ENCODE peak calls at places on chromosomes 1 and 21, in eight cellular contexts. One of them, this sample, is unnamed.

GRCh38 chr1:145918992-145919939 is 749 bp upstream of the PEX11B start:
- DNase-seq in endodermal cell: peak; percentile 87
- DNase-seq in neuronal stem cell: peak; percentile 17
- DNase-seq in fibroblast of lung: peak; percentile 36
- DNase-seq in SK-N-SH: peak; percentile 73
- DNase-seq in DND-41: no peak
- DNase-seq in IMR-90: peak; percentile 53
- DNase-seq in mesendoderm: peak; percentile 63
- DNase-seq in this sample: peak; percentile 68

GRCh38 chr1:159556931-159557369 is 21.1 kb upstream of the OR10J5 start:
- DNase-seq in neuronal stem cell: no peak
- DNase-seq in IMR-90: no peak
- DNase-seq in mesendoderm: no peak
- DNase-seq in SK-N-SH: no peak
- DNase-seq in fibroblast of lung: no peak
- DNase-seq in DND-41: no peak
- DNase-seq in endodermal cell: peak; percentile 30
- DNase-seq in this sample: no peak

GRCh38 chr1:37989381-37989930 is 366 bp downstream of the SF3A3 start:
- DNase-seq in mesendoderm: peak; percentile 55
- DNase-seq in SK-N-SH: peak; percentile 47
- DNase-seq in neuronal stem cell: no peak
- DNase-seq in DND-41: peak; percentile 38
- DNase-seq in fibroblast of lung: peak; percentile 29
- DNase-seq in endodermal cell: peak; percentile 73
- DNase-seq in IMR-90: peak; percentile 23
- DNase-seq in this sample: no peak

GRCh38 chr1:165075725-165076370 is 280.7 kb downstream of the LMX1A start:
- DNase-seq in IMR-90: peak; percentile 13
- DNase-seq in endodermal cell: peak; percentile 83
- DNase-seq in mesendoderm: peak; percentile 68
- DNase-seq in DND-41: peak; percentile 9
- DNase-seq in fibroblast of lung: peak; percentile 20
- DNase-seq in neuronal stem cell: no peak
- DNase-seq in SK-N-SH: peak; percentile 50
- DNase-seq in this sample: peak; percentile 24

GRCh38 chr1:52551476-52552235 is 1.2 kb downstream of the TUT4 start:
- DNase-seq in IMR-90: peak; percentile 76
- DNase-seq in endodermal cell: peak; percentile 52
- DNase-seq in neuronal stem cell: peak; percentile 29
- DNase-seq in DND-41: peak; percentile 41
- DNase-seq in mesendoderm: peak; percentile 32
- DNase-seq in SK-N-SH: no peak
- DNase-seq in fibroblast of lung: peak; percentile 71
- DNase-seq in this sample: peak; percentile 65

GRCh38 chr1:115219937-115220336 is 118.1 kb downstream of the NGF start:
- DNase-seq in mesendoderm: no peak
- DNase-seq in endodermal cell: no peak
- DNase-seq in fibroblast of lung: no peak
- DNase-seq in DND-41: no peak
- DNase-seq in IMR-90: no peak
- DNase-seq in neuronal stem cell: no peak
- DNase-seq in SK-N-SH: no peak
- DNase-seq in this sample: no peak

GRCh38 chr1:37931148-37931492 is 15.7 kb downstream of the INPP5B start:
- DNase-seq in fibroblast of lung: no peak
- DNase-seq in endodermal cell: no peak
- DNase-seq in DND-41: peak; percentile 33
- DNase-seq in mesendoderm: no peak
- DNase-seq in SK-N-SH: no peak
- DNase-seq in IMR-90: no peak
- DNase-seq in neuronal stem cell: no peak
- DNase-seq in this sample: no peak

GRCh38 chr1:65235867-65236805 is 73.2 kb upstream of the DNAJC6 start:
- DNase-seq in IMR-90: peak; percentile 37
- DNase-seq in SK-N-SH: peak; percentile 25
- DNase-seq in fibroblast of lung: peak; percentile 54
- DNase-seq in mesendoderm: peak; percentile 69
- DNase-seq in endodermal cell: no peak
- DNase-seq in neuronal stem cell: peak; percentile 39
- DNase-seq in DND-41: no peak
- DNase-seq in this sample: peak; percentile 52

GRCh38 chr1:236753554-236753953 is 41.5 kb upstream of the MTR start:
- DNase-seq in mesendoderm: peak; percentile 93
- DNase-seq in IMR-90: peak; percentile 21
- DNase-seq in endodermal cell: peak; percentile 79
- DNase-seq in fibroblast of lung: peak; percentile 56
- DNase-seq in neuronal stem cell: peak; percentile 18
- DNase-seq in DND-41: peak; percentile 16
- DNase-seq in SK-N-SH: peak; percentile 58
- DNase-seq in this sample: no peak

GRCh38 chr1:111989531-111990025 is at the start of gene KCND3:
- DNase-seq in DND-41: no peak
- DNase-seq in fibroblast of lung: peak; percentile 4
- DNase-seq in IMR-90: peak; percentile 3
- DNase-seq in endodermal cell: peak; percentile 70
- DNase-seq in mesendoderm: peak; percentile 13
- DNase-seq in neuronal stem cell: peak; percentile 36
- DNase-seq in SK-N-SH: peak; percentile 81
- DNase-seq in this sample: no peak

GRCh38 chr1:109981128-109981379 is 3.5 kb upstream of the AHCYL1 start:
- DNase-seq in SK-N-SH: no peak
- DNase-seq in endodermal cell: no peak
- DNase-seq in DND-41: no peak
- DNase-seq in fibroblast of lung: no peak
- DNase-seq in neuronal stem cell: no peak
- DNase-seq in mesendoderm: no peak
- DNase-seq in IMR-90: no peak
- DNase-seq in this sample: no peak

GRCh38 chr1:23865543-23865930 is 2.6 kb downstream of the FUCA1 start:
- DNase-seq in SK-N-SH: no peak
- DNase-seq in mesendoderm: no peak
- DNase-seq in IMR-90: peak; percentile 18
- DNase-seq in DND-41: no peak
- DNase-seq in neuronal stem cell: no peak
- DNase-seq in endodermal cell: no peak
- DNase-seq in fibroblast of lung: peak; percentile 10
- DNase-seq in this sample: no peak

GRCh38 chr21:41761211-41762181 is 5.4 kb downstream of the RIPK4 start:
- DNase-seq in IMR-90: no peak
- DNase-seq in SK-N-SH: no peak
- DNase-seq in mesendoderm: no peak
- DNase-seq in neuronal stem cell: no peak
- DNase-seq in fibroblast of lung: no peak
- DNase-seq in DND-41: no peak
- DNase-seq in endodermal cell: peak; percentile 72
- DNase-seq in this sample: no peak

GRCh38 chr21:41762753-41763152 is 4.1 kb downstream of the RIPK4 start:
- DNase-seq in IMR-90: no peak
- DNase-seq in fibroblast of lung: no peak
- DNase-seq in SK-N-SH: no peak
- DNase-seq in DND-41: no peak
- DNase-seq in mesendoderm: no peak
- DNase-seq in endodermal cell: peak; percentile 50
- DNase-seq in neuronal stem cell: no peak
- DNase-seq in this sample: no peak

GRCh38 chr21:41763996-41764395 is 2.9 kb downstream of the RIPK4 start:
- DNase-seq in SK-N-SH: no peak
- DNase-seq in endodermal cell: peak; percentile 41
- DNase-seq in IMR-90: no peak
- DNase-seq in neuronal stem cell: no peak
- DNase-seq in DND-41: peak; percentile 47
- DNase-seq in mesendoderm: no peak
- DNase-seq in fibroblast of lung: no peak
- DNase-seq in this sample: no peak

GRCh38 chr21:41763398-41763931 is 3.4 kb downstream of the RIPK4 start:
- DNase-seq in mesendoderm: peak; percentile 65
- DNase-seq in IMR-90: no peak
- DNase-seq in neuronal stem cell: no peak
- DNase-seq in endodermal cell: peak; percentile 68
- DNase-seq in DND-41: no peak
- DNase-seq in fibroblast of lung: no peak
- DNase-seq in SK-N-SH: no peak
- DNase-seq in this sample: no peak

GRCh38 chr21:41762236-41762635 is 4.6 kb downstream of the RIPK4 start:
- DNase-seq in DND-41: no peak
- DNase-seq in mesendoderm: peak; percentile 82
- DNase-seq in endodermal cell: peak; percentile 91
- DNase-seq in SK-N-SH: no peak
- DNase-seq in fibroblast of lung: no peak
- DNase-seq in neuronal stem cell: no peak
- DNase-seq in IMR-90: no peak
- DNase-seq in this sample: no peak
- H3K9ac ChIP-seq in DND-41: peak overlapping the region; percentile 25
- H3K9ac ChIP-seq in mesendoderm: peak overlapping the region; percentile 41
- H3K9ac ChIP-seq in endodermal cell: peak overlapping the region; percentile 31
- H3K9ac ChIP-seq in SK-N-SH: no peak overlapping the region
- H3K9ac ChIP-seq in fibroblast of lung: no peak overlapping the region
- H3K9ac ChIP-seq in neuronal stem cell: no peak overlapping the region
- H3K9ac ChIP-seq in IMR-90: no peak overlapping the region
- H3K9ac ChIP-seq in this sample: no peak overlapping the region

GRCh38 chr1:234600418-234601216 is 9.4 kb downstream of the IRF2BP2 start:
- DNase-seq in IMR-90: no peak
- DNase-seq in neuronal stem cell: no peak
- DNase-seq in endodermal cell: no peak
- DNase-seq in mesendoderm: no peak
- DNase-seq in fibroblast of lung: no peak
- DNase-seq in DND-41: no peak
- DNase-seq in SK-N-SH: peak; percentile 52
- DNase-seq in this sample: peak; percentile 63

GRCh38 chr1:234603221-234604204 is 6.5 kb downstream of the IRF2BP2 start:
- DNase-seq in mesendoderm: no peak
- DNase-seq in IMR-90: peak; percentile 77
- DNase-seq in neuronal stem cell: no peak
- DNase-seq in endodermal cell: no peak
- DNase-seq in fibroblast of lung: peak; percentile 70
- DNase-seq in SK-N-SH: no peak
- DNase-seq in DND-41: no peak
- DNase-seq in this sample: peak; percentile 66

GRCh38 chr1:234599617-234600417 is 10.2 kb downstream of the IRF2BP2 start:
- DNase-seq in neuronal stem cell: peak; percentile 90
- DNase-seq in IMR-90: peak; percentile 82
- DNase-seq in SK-N-SH: peak; percentile 93
- DNase-seq in fibroblast of lung: peak; percentile 89
- DNase-seq in DND-41: peak; percentile 91
- DNase-seq in mesendoderm: peak; percentile 93
- DNase-seq in endodermal cell: peak; percentile 93
- DNase-seq in this sample: peak; percentile 92

GRCh38 chr1:234602334-234603220 is 7.4 kb downstream of the IRF2BP2 start:
- DNase-seq in SK-N-SH: no peak
- DNase-seq in mesendoderm: no peak
- DNase-seq in IMR-90: peak; percentile 98
- DNase-seq in neuronal stem cell: no peak
- DNase-seq in DND-41: no peak
- DNase-seq in fibroblast of lung: peak; percentile 96
- DNase-seq in endodermal cell: no peak
- DNase-seq in this sample: peak; percentile 92

GRCh38 chr1:234601217-234602017 is 8.6 kb downstream of the IRF2BP2 start:
- DNase-seq in DND-41: peak; percentile 52
- DNase-seq in mesendoderm: peak; percentile 76
- DNase-seq in IMR-90: peak; percentile 66
- DNase-seq in SK-N-SH: peak; percentile 51
- DNase-seq in neuronal stem cell: no peak
- DNase-seq in endodermal cell: no peak
- DNase-seq in fibroblast of lung: peak; percentile 75
- DNase-seq in this sample: peak; percentile 52
- H3K9ac ChIP-seq in DND-41: peak overlapping the region; percentile 93
- H3K9ac ChIP-seq in mesendoderm: peak overlapping the region; percentile 14
- H3K9ac ChIP-seq in IMR-90: no peak overlapping the region
- H3K9ac ChIP-seq in SK-N-SH: peak overlapping the region; percentile 94
- H3K9ac ChIP-seq in neuronal stem cell: no peak overlapping the region
- H3K9ac ChIP-seq in endodermal cell: no peak overlapping the region
- H3K9ac ChIP-seq in fibroblast of lung: no peak overlapping the region
- H3K9ac ChIP-seq in this sample: peak overlapping the region; percentile 94

DNA sequence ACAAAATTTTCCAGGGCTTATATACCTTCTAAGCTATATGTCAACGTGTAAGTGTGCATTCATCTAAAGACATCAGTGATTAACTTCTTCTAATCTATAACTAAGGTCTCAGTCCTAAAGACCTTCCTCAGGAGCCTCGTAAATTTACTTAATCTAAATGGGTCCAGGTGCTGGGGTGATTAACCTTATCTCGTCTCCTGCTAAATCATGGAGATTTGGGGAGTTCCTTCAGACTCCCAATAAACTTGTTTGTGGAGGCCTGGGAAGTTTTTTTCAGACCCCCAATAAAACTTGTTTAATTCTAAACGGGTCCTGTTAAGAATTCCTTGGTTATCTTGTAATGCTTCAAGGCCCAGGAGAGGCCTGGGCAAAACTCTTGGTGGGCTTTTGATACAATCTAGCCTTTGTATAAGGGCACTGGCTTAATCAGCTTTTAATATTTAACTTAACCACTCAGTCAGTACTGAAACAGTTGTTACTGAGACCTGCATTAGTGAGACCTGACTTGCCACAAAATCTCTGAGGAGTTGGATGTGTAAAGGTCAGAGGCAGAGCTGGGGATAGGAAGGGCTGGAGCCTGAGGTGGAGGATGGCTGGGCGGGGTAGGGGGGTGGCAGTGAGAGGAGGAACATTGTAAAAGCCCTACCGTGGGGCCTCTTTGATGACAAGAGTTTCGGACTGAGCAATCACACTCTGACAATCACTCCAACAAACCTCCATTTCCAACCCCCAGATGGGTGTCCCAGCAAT is 6.2 kb upstream of the HMGCS2 start:
- DNase-seq in DND-41: no peak
- DNase-seq in fibroblast of lung: no peak
- DNase-seq in mesendoderm: no peak
- DNase-seq in endodermal cell: no peak
- DNase-seq in SK-N-SH: no peak
- DNase-seq in IMR-90: no peak
- DNase-seq in neuronal stem cell: no peak
- DNase-seq in this sample: no peak
- H3K9ac ChIP-seq in DND-41: no peak overlapping the region
- H3K9ac ChIP-seq in fibroblast of lung: no peak overlapping the region
- H3K9ac ChIP-seq in mesendoderm: no peak overlapping the region
- H3K9ac ChIP-seq in endodermal cell: no peak overlapping the region
- H3K9ac ChIP-seq in SK-N-SH: no peak overlapping the region
- H3K9ac ChIP-seq in IMR-90: no peak overlapping the region
- H3K9ac ChIP-seq in neuronal stem cell: no peak overlapping the region
- H3K9ac ChIP-seq in this sample: no peak overlapping the region

GRCh38 chr1:170284425-170284824 is 138.7 kb downstream of the NTMT2 start:
- DNase-seq in SK-N-SH: no peak
- DNase-seq in mesendoderm: no peak
- DNase-seq in DND-41: no peak
- DNase-seq in IMR-90: no peak
- DNase-seq in endodermal cell: no peak
- DNase-seq in neuronal stem cell: no peak
- DNase-seq in fibroblast of lung: no peak
- DNase-seq in this sample: no peak
- H3K9ac ChIP-seq in SK-N-SH: no peak overlapping the region
- H3K9ac ChIP-seq in mesendoderm: no peak overlapping the region
- H3K9ac ChIP-seq in DND-41: no peak overlapping the region
- H3K9ac ChIP-seq in IMR-90: no peak overlapping the region
- H3K9ac ChIP-seq in endodermal cell: no peak overlapping the region
- H3K9ac ChIP-seq in neuronal stem cell: no peak overlapping the region
- H3K9ac ChIP-seq in fibroblast of lung: no peak overlapping the region
- H3K9ac ChIP-seq in this sample: no peak overlapping the region